ENCODE peak calls at places on chromosomes 11 and 22, in eight cellular contexts. Z is sigmoid colon; V is Karpas-422; Q is H1; F is adrenal gland; C is mesendoderm; E is naive thymus-derived CD4-positive, alpha-beta T cell; H is left ventricle myocardium inferior. S is an unnamed sample. For H3K4me1 and H3K27me3, the result is how much of the 10 kb centered on the place peaks cover.

GRCh38 chr11:1486054-1486825 is at the start of gene MOB2:
- DNase-seq in Z (peak), V (no peak), Q (no peak), F (peak), C (no peak), E (no peak), H (peak), S (peak)

GRCh38 chr11:113528982-113529381 is 53.8 kb upstream of the DRD2 start:
- DNase-seq in Z (no peak), V (no peak), Q (no peak), F (no peak), C (no peak), E (no peak), H (no peak), S (no peak)

GRCh38 chr22:27985323-27986275 is 66.5 kb upstream of the PITPNB start:
- DNase-seq in Z (peak), V (no peak), Q (no peak), F (no peak), C (peak), E (no peak), H (no peak), S (no peak)

GRCh38 chr11:35553831-35554230 is 28.4 kb upstream of the PAMR1 start:
- DNase-seq in Z (no peak), V (no peak), Q (no peak), F (no peak), C (peak), E (no peak), H (no peak), S (peak)

GRCh38 chr22:47199261-47199948 is 437.0 kb downstream of the TBC1D22A start:
- DNase-seq in Z (peak), V (no peak), Q (no peak), F (no peak), C (no peak), E (no peak), H (no peak), S (peak)

GRCh38 chr11:69950621-69951020 is 127.5 kb upstream of the ANO1 start:
- DNase-seq in Z (no peak), V (no peak), Q (no peak), F (no peak), C (no peak), E (no peak), H (no peak), S (no peak)

GRCh38 chr22:22855617-22856308 is 31.9 kb upstream of the IGLL5 start:
- DNase-seq in Z (no peak), V (peak), Q (no peak), F (no peak), C (peak), E (no peak), H (no peak), S (peak)

GRCh38 chr22:46084943-46085830 is 65.1 kb upstream of the PPARA start:
- DNase-seq in Z (peak), V (no peak), Q (no peak), F (peak), C (no peak), E (no peak), H (peak), S (peak)

GRCh38 chr11:130804306-130805077 is 111.8 kb downstream of the SNX19 start:
- DNase-seq in Z (no peak), V (no peak), Q (no peak), F (no peak), C (no peak), E (no peak), H (no peak), S (no peak)

GRCh38 chr22:37206118-37206840 is 6.0 kb downstream of the SSTR3 start:
- DNase-seq in Z (peak), V (no peak), Q (no peak), F (no peak), C (no peak), E (no peak), H (no peak), S (no peak)

GRCh38 chr11:58006940-58007339 is 16.7 kb upstream of the OR9Q1 start:
- DNase-seq in Z (no peak), V (no peak), Q (no peak), F (no peak), C (no peak), E (no peak), H (no peak), S (no peak)

GRCh38 chr22:50542416-50542927 is 3.2 kb upstream of the KLHDC7B start:
- DNase-seq in Z (no peak), V (peak), Q (no peak), F (peak), C (no peak), E (no peak), H (no peak), S (no peak)

GRCh38 chr11:15289718-15290117 is 175.0 kb downstream of the INSC start:
- DNase-seq in Z (no peak), V (no peak), Q (no peak), F (no peak), C (no peak), E (no peak), H (no peak), S (no peak)

GRCh38 chr11:43282607-43283440 is 29.0 kb upstream of the API5 start:
- DNase-seq in Z (no peak), V (peak), Q (no peak), F (peak), C (peak), E (no peak), H (peak), S (peak)

GRCh38 chr11:86784247-86784681 is 16.1 kb upstream of the PRSS23 start:
- DNase-seq in Z (peak), V (no peak), Q (no peak), F (no peak), C (no peak), E (no peak), H (no peak), S (no peak)

GRCh38 chr11:86787018-86787417 is 13.3 kb upstream of the PRSS23 start:
- DNase-seq in Z (no peak), V (no peak), Q (no peak), F (no peak), C (no peak), E (no peak), H (no peak), S (no peak)

GRCh38 chr11:86790073-86790727 is 10.1 kb upstream of the PRSS23 start:
- DNase-seq in Z (no peak), V (no peak), Q (no peak), F (no peak), C (no peak), E (no peak), H (no peak), S (no peak)

GRCh38 chr11:86785576-86785975 is 14.8 kb upstream of the PRSS23 start:
- DNase-seq in Z (no peak), V (no peak), Q (no peak), F (no peak), C (no peak), E (no peak), H (no peak), S (no peak)

DNA sequence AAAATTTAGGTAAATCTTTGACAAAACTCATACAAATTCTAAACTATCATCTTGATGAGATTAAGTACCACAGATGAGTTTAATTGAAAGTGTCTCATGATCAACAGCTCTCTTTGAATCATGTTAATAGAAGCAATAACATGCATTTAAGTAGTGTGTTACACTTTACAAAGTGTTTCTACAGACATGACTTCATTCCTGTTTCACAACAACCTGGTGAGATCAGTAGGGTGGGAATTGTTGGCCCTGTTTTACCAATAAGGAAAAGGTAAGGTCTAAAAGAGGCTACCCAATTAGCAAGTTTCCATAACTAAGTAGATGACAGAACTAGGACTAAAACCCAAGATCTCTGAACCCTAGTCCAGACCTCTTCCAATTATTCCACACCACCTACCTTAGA is 12.7 kb upstream of the PRSS23 start:
- DNase-seq in Z (no peak), V (no peak), Q (no peak), F (no peak), C (no peak), E (no peak), H (no peak), S (no peak)
- H3K27ac ChIP-seq in Z (no peak), V (no peak), Q (no peak), F (no peak), C (no peak), E (no peak), H (no peak), S (no peak)

GRCh38 chr11:65211293-65212105 is 29.8 kb downstream of the CAPN1 start:
- DNase-seq in Z (peak), V (peak), Q (no peak), F (peak), C (no peak), E (no peak), H (no peak), S (no peak)
- H3K4me1 ChIP-seq in Z (under half), V (under half), Q (under half), F (under half), C (under half), E (under half), H (under half), S (under half)

GRCh38 chr11:22342599-22343138 is 4.5 kb downstream of the SLC17A6 start:
- DNase-seq in Z (no peak), V (no peak), Q (no peak), F (no peak), C (no peak), E (no peak), H (no peak), S (no peak)
- H3K27me3 ChIP-seq in Z (half or more), V (under half), Q (under half), F (half or more), C (under half), E (under half), H (half or more), S (under half)

GRCh38 chr11:72755794-72756285 is 3.6 kb upstream of the ARAP1 start:
- DNase-seq in Z (no peak), V (no peak), Q (no peak), F (no peak), C (no peak), E (no peak), H (no peak), S (no peak)
- H3K27ac ChIP-seq in Z (no peak), V (no peak), Q (no peak), F (peak), C (no peak), E (no peak), H (no peak), S (no peak)

DNA sequence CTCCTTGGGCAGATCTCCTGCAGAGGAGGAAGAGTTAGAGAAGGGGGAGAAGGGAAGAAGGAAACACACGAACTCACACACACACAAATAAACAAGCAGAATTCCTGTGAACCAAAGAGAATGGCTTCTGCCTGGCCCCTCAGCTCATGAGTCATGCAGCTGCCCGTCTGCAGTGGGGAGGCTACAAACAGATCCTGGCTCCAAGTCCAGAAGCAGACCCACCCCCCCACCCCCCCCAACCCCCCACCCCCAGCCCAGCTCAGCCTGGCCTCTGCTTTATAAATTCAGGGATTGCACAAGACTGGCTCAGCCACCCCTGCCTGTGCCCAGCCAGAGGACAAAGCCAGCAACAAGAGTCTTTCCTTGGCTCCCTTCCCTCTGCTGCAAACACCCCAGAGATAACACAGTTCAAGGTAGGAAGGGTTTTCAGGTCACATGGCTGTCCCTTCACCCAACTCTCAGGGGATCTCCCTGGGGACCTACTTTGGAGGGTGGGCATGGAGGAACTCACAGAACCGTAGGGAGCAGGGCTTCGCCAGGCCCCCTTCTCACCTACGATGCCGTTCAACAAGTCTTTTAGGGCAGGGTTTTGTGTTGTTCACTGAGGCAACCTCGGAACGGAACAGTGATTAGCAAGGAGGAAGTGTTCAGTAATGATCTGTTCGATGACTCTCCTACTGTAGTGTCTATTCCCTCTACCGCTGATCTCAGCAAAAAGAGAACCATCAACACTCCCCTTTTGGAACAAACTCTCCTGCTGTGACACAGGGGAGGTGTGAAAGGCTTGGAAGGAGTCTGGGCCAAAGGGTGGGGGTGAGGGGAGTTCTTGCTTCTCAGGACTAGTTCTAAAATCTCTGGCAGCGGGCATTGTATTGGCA is 35.5 kb downstream of the RPL27A start:
- DNase-seq in Z (peak), V (no peak), Q (no peak), F (peak), C (peak), E (no peak), H (peak), S (peak)
- H3K4me1 ChIP-seq in Z (under half), V (under half), Q (under half), F (under half), C (under half), E (under half), H (half or more), S (half or more)

GRCh38 chr11:110960167-110960566 is 247.9 kb upstream of the ARHGAP20 start:
- DNase-seq in Z (no peak), V (no peak), Q (no peak), F (no peak), C (no peak), E (no peak), H (no peak), S (no peak)
- H3K27me3 ChIP-seq in Z (under half), V (under half), Q (under half), F (under half), C (under half), E (under half), H (under half), S (under half)

GRCh38 chr22:39965749-39966148 is 5.6 kb downstream of the TMA7B start:
- DNase-seq in Z (no peak), V (no peak), Q (no peak), F (no peak), C (no peak), E (no peak), H (no peak), S (no peak)

GRCh38 chr22:39970742-39971141 is 10.5 kb downstream of the TMA7B start:
- DNase-seq in Z (no peak), V (no peak), Q (no peak), F (no peak), C (no peak), E (no peak), H (no peak), S (no peak)

GRCh38 chr22:39966522-39966921 is 6.3 kb downstream of the TMA7B start:
- DNase-seq in Z (no peak), V (no peak), Q (no peak), F (no peak), C (no peak), E (no peak), H (no peak), S (no peak)

GRCh38 chr22:39967103-39967829 is 7.1 kb downstream of the TMA7B start:
- DNase-seq in Z (no peak), V (no peak), Q (no peak), F (no peak), C (no peak), E (no peak), H (no peak), S (no peak)

GRCh38 chr22:39967996-39968968 is 8.1 kb downstream of the TMA7B start:
- DNase-seq in Z (peak), V (no peak), Q (no peak), F (no peak), C (peak), E (no peak), H (peak), S (peak)
- H3K27ac ChIP-seq in Z (peak), V (no peak), Q (no peak), F (peak), C (no peak), E (no peak), H (peak), S (peak)

DNA sequence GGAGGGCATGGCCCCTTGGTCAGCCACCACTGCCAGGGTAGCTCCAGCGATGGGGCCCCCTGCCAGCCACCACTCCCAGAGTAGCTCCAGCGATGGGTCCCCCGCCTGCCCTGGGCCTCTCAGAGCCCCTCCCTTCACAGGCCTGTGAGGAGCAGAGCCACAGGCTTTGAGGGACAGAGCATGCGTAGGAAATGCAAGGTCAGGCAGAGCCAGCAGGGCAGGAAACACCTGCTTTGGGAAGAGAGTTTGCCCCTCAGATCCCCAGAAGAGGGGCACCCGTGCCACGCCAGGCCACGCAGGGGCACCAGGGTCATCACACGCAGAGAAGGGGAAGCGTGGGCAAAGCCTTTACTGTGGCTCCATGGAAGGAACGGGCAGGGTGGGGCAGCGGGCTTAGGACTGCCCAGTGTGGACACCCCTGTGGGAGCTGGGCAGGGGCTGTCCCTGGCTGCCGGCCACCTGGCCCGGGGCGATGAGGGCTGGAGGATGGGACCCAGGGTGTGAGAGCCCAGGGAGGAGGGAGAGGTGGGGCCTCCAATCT is 477.8 kb downstream of the BRD1 start:
- DNase-seq in Z (no peak), V (no peak), Q (no peak), F (no peak), C (no peak), E (no peak), H (no peak), S (no peak)
- H3K4me1 ChIP-seq in Z (under half), V (half or more), Q (under half), F (under half), C (under half), E (under half), H (under half), S (under half)